ENCODE peak calls at places on chromosomes 7 and 10, in four cellular contexts. P is K562, Y is upper lobe of left lung, O is HepG2. B is an unnamed sample.

GRCh38 chr10:47058961-47059391 is 147.7 kb downstream of the PTPN20 start:
- DNase-seq in P (no peak), Y (no peak), O (no peak), B (peak; percentile 42)

GRCh38 chr7:112495820-112496462 is 15.2 kb downstream of the LSMEM1 start:
- DNase-seq in P (no peak), Y (no peak), O (peak; percentile 48), B (peak; percentile 79)

GRCh38 chr10:103640436-103641181 is 147.1 kb downstream of the NEURL1 start:
- DNase-seq in P (no peak), Y (no peak), O (no peak), B (no peak)

GRCh38 chr7:48285365-48285764 is 114.1 kb downstream of the ABCA13 start:
- DNase-seq in P (no peak), Y (no peak), O (no peak), B (no peak)

GRCh38 chr7:19378340-19378704 is 233.1 kb upstream of the FERD3L start:
- DNase-seq in P (no peak), Y (no peak), O (no peak), B (no peak)

GRCh38 chr10:58775960-58776574 is 263.4 kb downstream of the BICC1 start:
- DNase-seq in P (no peak), Y (no peak), O (no peak), B (no peak)

GRCh38 chr7:75869776-75870379 is 9.0 kb upstream of the RHBDD2 start:
- DNase-seq in P (no peak), Y (no peak), O (no peak), B (no peak)

GRCh38 chr7:139034855-139035587 is 821 bp downstream of the ZC3HAV1L start:
- DNase-seq in P (no peak), Y (no peak), O (no peak), B (peak; percentile 64)

GRCh38 chr10:119516381-119517234 is 25.9 kb downstream of the RGS10 start:
- DNase-seq in P (peak; percentile 25), Y (peak; percentile 59), O (no peak), B (no peak)

GRCh38 chr10:18224626-18225445 is 84.6 kb downstream of the CACNB2 start:
- DNase-seq in P (no peak), Y (no peak), O (no peak), B (peak; percentile 78)
- TF ChIP-seq EP300 in P (no peak), Y (no peak), O (no peak), B (no peak)

DNA sequence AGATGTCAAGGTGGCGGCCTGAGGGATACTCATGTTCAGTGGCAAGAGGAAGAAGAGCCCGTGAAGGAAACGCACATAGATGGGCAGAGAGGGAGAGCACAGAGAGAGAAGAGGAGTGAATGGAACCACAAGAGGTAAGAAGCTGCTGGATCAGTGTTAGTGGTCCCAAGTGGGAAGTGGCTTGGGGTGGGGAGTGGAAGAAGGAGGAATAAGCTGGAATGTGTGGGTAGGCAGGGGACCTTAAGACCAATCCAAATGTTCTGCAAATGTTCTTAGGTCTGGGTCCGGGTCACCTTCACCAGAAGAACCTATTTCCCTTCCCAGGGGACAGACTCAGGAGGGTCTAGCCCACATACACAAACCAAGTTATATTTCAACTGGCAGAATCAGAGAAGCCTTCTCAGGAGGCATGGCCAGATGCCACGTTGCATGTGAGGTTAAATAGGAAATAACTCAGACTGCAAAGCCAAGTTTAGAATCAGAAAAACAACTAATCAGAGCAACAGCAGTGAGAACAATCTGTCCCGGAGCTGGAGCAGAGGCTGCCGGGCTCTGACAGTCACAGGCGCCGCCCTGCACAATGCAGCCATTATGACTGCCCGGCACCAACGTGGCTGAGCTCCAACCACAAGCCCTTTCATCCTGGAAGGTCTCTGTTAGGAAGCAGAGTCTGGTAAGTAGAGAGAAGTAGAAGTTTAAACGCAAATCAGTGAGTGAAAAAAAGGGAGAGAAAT is 78.6 kb upstream of the ARMC3 start:
- DNase-seq in P (no peak), Y (peak; percentile 67), O (peak; percentile 66), B (peak; percentile 92)
- TF ChIP-seq POLR2AphosphoS5 in P (no peak), Y (peak; percentile 68), O (no peak), B (peak; percentile 74)

DNA sequence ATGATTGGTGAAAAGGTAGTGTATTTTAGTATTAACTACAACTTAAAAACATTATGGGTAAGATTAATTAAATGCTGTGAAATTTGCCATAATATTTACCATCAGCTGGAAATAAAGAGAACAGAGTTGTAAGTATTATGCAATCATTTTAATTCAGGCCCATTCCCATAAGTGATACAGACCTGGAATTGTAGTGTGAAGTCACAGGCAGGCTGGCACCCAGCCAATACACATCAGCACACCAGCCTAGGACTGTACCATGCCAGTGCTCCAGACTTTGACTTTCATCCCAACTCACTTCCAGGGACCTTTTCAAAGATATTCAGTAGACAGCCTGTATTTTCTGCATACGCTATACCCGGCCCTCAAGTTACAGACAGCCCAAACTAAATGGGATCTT is 143.3 kb downstream of the TES start:
- DNase-seq in P (no peak), Y (no peak), O (no peak), B (peak; percentile 86)
- H3K4me3 ChIP-seq in P (no peak overlapping the region), Y (no peak overlapping the region), O (no peak overlapping the region), B (no peak overlapping the region)

GRCh38 chr10:9833871-9834454 is 1183.7 kb upstream of the CELF2 start:
- DNase-seq in P (no peak), Y (no peak), O (no peak), B (no peak)
- TF ChIP-seq EP300 in P (no peak), Y (no peak), O (no peak), B (no peak)

B was measured in sigmoid colon.